ENCODE peak calls at places on chromosomes 12 and 14, in six cellular contexts. One of them, this sample, is unnamed.

GRCh38 chr14:52175982-52176502 is 91.5 kb upstream of the PTGDR start:
- DNase-seq in NCI-H2081: no peak
- DNase-seq in H1: no peak
- DNase-seq in BE2C: no peak
- DNase-seq in activated CD4-positive, CD25-positive, alpha-beta regulatory T cell treated with anti-CD3 and anti-CD28 coated beads, Interleukin-2, amount 50 U/mL, for 72 hours: no peak
- DNase-seq in GM06990: no peak
- DNase-seq in this sample: no peak

GRCh38 chr14:90087433-90087832 is 25.6 kb downstream of the KCNK13 start:
- DNase-seq in H1: no peak
- DNase-seq in NCI-H2081: no peak
- DNase-seq in BE2C: no peak
- DNase-seq in GM06990: no peak
- DNase-seq in activated CD4-positive, CD25-positive, alpha-beta regulatory T cell treated with anti-CD3 and anti-CD28 coated beads, Interleukin-2, amount 50 U/mL, for 72 hours: no peak
- DNase-seq in this sample: no peak

GRCh38 chr12:38350342-38351181 is 34.0 kb downstream of the ALG10B start:
- DNase-seq in H1: no peak
- DNase-seq in GM06990: peak
- DNase-seq in NCI-H2081: no peak
- DNase-seq in BE2C: no peak
- DNase-seq in activated CD4-positive, CD25-positive, alpha-beta regulatory T cell treated with anti-CD3 and anti-CD28 coated beads, Interleukin-2, amount 50 U/mL, for 72 hours: no peak
- DNase-seq in this sample: no peak

GRCh38 chr14:96180004-96180403 is 24.6 kb upstream of the BDKRB2 start:
- DNase-seq in GM06990: no peak
- DNase-seq in activated CD4-positive, CD25-positive, alpha-beta regulatory T cell treated with anti-CD3 and anti-CD28 coated beads, Interleukin-2, amount 50 U/mL, for 72 hours: no peak
- DNase-seq in H1: no peak
- DNase-seq in BE2C: no peak
- DNase-seq in NCI-H2081: no peak
- DNase-seq in this sample: no peak

GRCh38 chr12:113778432-113779128 is 187.5 kb downstream of the RBM19 start:
- DNase-seq in GM06990: no peak
- DNase-seq in activated CD4-positive, CD25-positive, alpha-beta regulatory T cell treated with anti-CD3 and anti-CD28 coated beads, Interleukin-2, amount 50 U/mL, for 72 hours: no peak
- DNase-seq in H1: no peak
- DNase-seq in NCI-H2081: no peak
- DNase-seq in BE2C: no peak
- DNase-seq in this sample: no peak

GRCh38 chr12:81863406-81863805 is 104.3 kb upstream of the PPFIA2 start:
- DNase-seq in NCI-H2081: no peak
- DNase-seq in activated CD4-positive, CD25-positive, alpha-beta regulatory T cell treated with anti-CD3 and anti-CD28 coated beads, Interleukin-2, amount 50 U/mL, for 72 hours: no peak
- DNase-seq in BE2C: no peak
- DNase-seq in H1: no peak
- DNase-seq in GM06990: no peak
- DNase-seq in this sample: no peak

GRCh38 chr12:122160761-122161160 is 13.3 kb downstream of the IL31 start:
- DNase-seq in GM06990: no peak
- DNase-seq in NCI-H2081: no peak
- DNase-seq in BE2C: no peak
- DNase-seq in H1: no peak
- DNase-seq in activated CD4-positive, CD25-positive, alpha-beta regulatory T cell treated with anti-CD3 and anti-CD28 coated beads, Interleukin-2, amount 50 U/mL, for 72 hours: no peak
- DNase-seq in this sample: no peak

GRCh38 chr14:89543420-89543790 is 126.4 kb upstream of the FOXN3 start:
- DNase-seq in GM06990: no peak
- DNase-seq in H1: no peak
- DNase-seq in activated CD4-positive, CD25-positive, alpha-beta regulatory T cell treated with anti-CD3 and anti-CD28 coated beads, Interleukin-2, amount 50 U/mL, for 72 hours: no peak
- DNase-seq in NCI-H2081: no peak
- DNase-seq in BE2C: no peak
- DNase-seq in this sample: no peak

GRCh38 chr12:82361461-82361915 is 3.2 kb downstream of the METTL25 start:
- DNase-seq in GM06990: no peak
- DNase-seq in H1: no peak
- DNase-seq in BE2C: no peak
- DNase-seq in activated CD4-positive, CD25-positive, alpha-beta regulatory T cell treated with anti-CD3 and anti-CD28 coated beads, Interleukin-2, amount 50 U/mL, for 72 hours: no peak
- DNase-seq in NCI-H2081: no peak
- DNase-seq in this sample: peak

GRCh38 chr14:44040561-44040960 is 466.5 kb downstream of the FSCB start:
- DNase-seq in H1: no peak
- DNase-seq in BE2C: no peak
- DNase-seq in NCI-H2081: no peak
- DNase-seq in activated CD4-positive, CD25-positive, alpha-beta regulatory T cell treated with anti-CD3 and anti-CD28 coated beads, Interleukin-2, amount 50 U/mL, for 72 hours: no peak
- DNase-seq in GM06990: no peak
- DNase-seq in this sample: no peak

GRCh38 chr12:93135286-93136239 is 206.5 kb upstream of the EEA1 start:
- DNase-seq in BE2C: no peak
- DNase-seq in NCI-H2081: peak
- DNase-seq in GM06990: peak
- DNase-seq in activated CD4-positive, CD25-positive, alpha-beta regulatory T cell treated with anti-CD3 and anti-CD28 coated beads, Interleukin-2, amount 50 U/mL, for 72 hours: no peak
- DNase-seq in H1: no peak
- DNase-seq in this sample: no peak

GRCh38 chr12:27984275-27984674 is 11.7 kb upstream of the PTHLH start:
- DNase-seq in activated CD4-positive, CD25-positive, alpha-beta regulatory T cell treated with anti-CD3 and anti-CD28 coated beads, Interleukin-2, amount 50 U/mL, for 72 hours: no peak
- DNase-seq in BE2C: no peak
- DNase-seq in GM06990: no peak
- DNase-seq in NCI-H2081: no peak
- DNase-seq in H1: no peak
- DNase-seq in this sample: no peak

GRCh38 chr12:57092529-57092862 is 3.6 kb downstream of the NAB2 start:
- DNase-seq in NCI-H2081: no peak
- DNase-seq in activated CD4-positive, CD25-positive, alpha-beta regulatory T cell treated with anti-CD3 and anti-CD28 coated beads, Interleukin-2, amount 50 U/mL, for 72 hours: peak
- DNase-seq in H1: no peak
- DNase-seq in GM06990: no peak
- DNase-seq in BE2C: no peak
- DNase-seq in this sample: no peak

GRCh38 chr12:131351319-131352028 is 359.4 kb upstream of the SFSWAP start:
- DNase-seq in H1: no peak
- DNase-seq in BE2C: peak
- DNase-seq in activated CD4-positive, CD25-positive, alpha-beta regulatory T cell treated with anti-CD3 and anti-CD28 coated beads, Interleukin-2, amount 50 U/mL, for 72 hours: peak
- DNase-seq in NCI-H2081: no peak
- DNase-seq in GM06990: no peak
- DNase-seq in this sample: no peak

GRCh38 chr14:34981743-34982420 is 910 bp upstream of the SRP54 start:
- DNase-seq in activated CD4-positive, CD25-positive, alpha-beta regulatory T cell treated with anti-CD3 and anti-CD28 coated beads, Interleukin-2, amount 50 U/mL, for 72 hours: peak
- DNase-seq in NCI-H2081: no peak
- DNase-seq in H1: no peak
- DNase-seq in GM06990: no peak
- DNase-seq in BE2C: peak
- DNase-seq in this sample: peak

GRCh38 chr12:130185455-130186100 is 23.3 kb downstream of the FZD10 start:
- DNase-seq in BE2C: no peak
- DNase-seq in activated CD4-positive, CD25-positive, alpha-beta regulatory T cell treated with anti-CD3 and anti-CD28 coated beads, Interleukin-2, amount 50 U/mL, for 72 hours: no peak
- DNase-seq in NCI-H2081: no peak
- DNase-seq in H1: no peak
- DNase-seq in GM06990: no peak
- DNase-seq in this sample: no peak

GRCh38 chr14:94936411-94936892 is 166.5 kb upstream of the GSC start:
- DNase-seq in GM06990: no peak
- DNase-seq in activated CD4-positive, CD25-positive, alpha-beta regulatory T cell treated with anti-CD3 and anti-CD28 coated beads, Interleukin-2, amount 50 U/mL, for 72 hours: no peak
- DNase-seq in BE2C: peak
- DNase-seq in H1: no peak
- DNase-seq in NCI-H2081: peak
- DNase-seq in this sample: no peak

GRCh38 chr12:122471324-122472226 is 29.2 kb downstream of the ZCCHC8 start:
- DNase-seq in GM06990: no peak
- DNase-seq in NCI-H2081: peak
- DNase-seq in H1: no peak
- DNase-seq in BE2C: no peak
- DNase-seq in activated CD4-positive, CD25-positive, alpha-beta regulatory T cell treated with anti-CD3 and anti-CD28 coated beads, Interleukin-2, amount 50 U/mL, for 72 hours: no peak
- DNase-seq in this sample: no peak

GRCh38 chr12:11771895-11772502 is 122.5 kb downstream of the ETV6 start:
- DNase-seq in activated CD4-positive, CD25-positive, alpha-beta regulatory T cell treated with anti-CD3 and anti-CD28 coated beads, Interleukin-2, amount 50 U/mL, for 72 hours: no peak
- DNase-seq in H1: no peak
- DNase-seq in BE2C: no peak
- DNase-seq in NCI-H2081: no peak
- DNase-seq in GM06990: no peak
- DNase-seq in this sample: no peak

GRCh38 chr14:99271951-99272668 is at the start of gene BCL11B:
- DNase-seq in BE2C: peak
- DNase-seq in NCI-H2081: peak
- DNase-seq in activated CD4-positive, CD25-positive, alpha-beta regulatory T cell treated with anti-CD3 and anti-CD28 coated beads, Interleukin-2, amount 50 U/mL, for 72 hours: peak
- DNase-seq in H1: no peak
- DNase-seq in GM06990: peak
- DNase-seq in this sample: peak

GRCh38 chr14:48723841-48724495 is 862.2 kb downstream of the RPS29 start:
- DNase-seq in NCI-H2081: no peak
- DNase-seq in BE2C: no peak
- DNase-seq in H1: no peak
- DNase-seq in GM06990: no peak
- DNase-seq in activated CD4-positive, CD25-positive, alpha-beta regulatory T cell treated with anti-CD3 and anti-CD28 coated beads, Interleukin-2, amount 50 U/mL, for 72 hours: no peak
- DNase-seq in this sample: no peak

GRCh38 chr14:76653875-76654572 is 107.2 kb upstream of the VASH1 start:
- DNase-seq in NCI-H2081: no peak
- DNase-seq in GM06990: no peak
- DNase-seq in activated CD4-positive, CD25-positive, alpha-beta regulatory T cell treated with anti-CD3 and anti-CD28 coated beads, Interleukin-2, amount 50 U/mL, for 72 hours: no peak
- DNase-seq in H1: no peak
- DNase-seq in BE2C: no peak
- DNase-seq in this sample: no peak

GRCh38 chr14:91228112-91229004 is 16.1 kb downstream of the GPR68 start:
- DNase-seq in BE2C: no peak
- DNase-seq in H1: no peak
- DNase-seq in GM06990: peak
- DNase-seq in activated CD4-positive, CD25-positive, alpha-beta regulatory T cell treated with anti-CD3 and anti-CD28 coated beads, Interleukin-2, amount 50 U/mL, for 72 hours: peak
- DNase-seq in NCI-H2081: no peak
- DNase-seq in this sample: peak

GRCh38 chr12:59578239-59578638 is 17.6 kb upstream of the SLC16A7 start:
- DNase-seq in NCI-H2081: no peak
- DNase-seq in activated CD4-positive, CD25-positive, alpha-beta regulatory T cell treated with anti-CD3 and anti-CD28 coated beads, Interleukin-2, amount 50 U/mL, for 72 hours: no peak
- DNase-seq in H1: no peak
- DNase-seq in BE2C: no peak
- DNase-seq in GM06990: no peak
- DNase-seq in this sample: no peak

GRCh38 chr14:100293497-100294212 is 12.6 kb downstream of the SLC25A29 start:
- DNase-seq in H1: no peak
- DNase-seq in GM06990: no peak
- DNase-seq in NCI-H2081: no peak
- DNase-seq in activated CD4-positive, CD25-positive, alpha-beta regulatory T cell treated with anti-CD3 and anti-CD28 coated beads, Interleukin-2, amount 50 U/mL, for 72 hours: no peak
- DNase-seq in BE2C: no peak
- DNase-seq in this sample: peak

GRCh38 chr12:67651380-67651695 is 2.8 kb downstream of the DYRK2 start:
- DNase-seq in H1: no peak
- DNase-seq in NCI-H2081: peak
- DNase-seq in activated CD4-positive, CD25-positive, alpha-beta regulatory T cell treated with anti-CD3 and anti-CD28 coated beads, Interleukin-2, amount 50 U/mL, for 72 hours: no peak
- DNase-seq in BE2C: no peak
- DNase-seq in GM06990: no peak
- DNase-seq in this sample: no peak

GRCh38 chr12:71782007-71782406 is 27.3 kb downstream of the RAB21 start:
- DNase-seq in BE2C: no peak
- DNase-seq in H1: no peak
- DNase-seq in NCI-H2081: no peak
- DNase-seq in activated CD4-positive, CD25-positive, alpha-beta regulatory T cell treated with anti-CD3 and anti-CD28 coated beads, Interleukin-2, amount 50 U/mL, for 72 hours: no peak
- DNase-seq in GM06990: peak
- DNase-seq in this sample: no peak

GRCh38 chr12:113812431-113813228 is 153.5 kb downstream of the RBM19 start:
- DNase-seq in BE2C: no peak
- DNase-seq in activated CD4-positive, CD25-positive, alpha-beta regulatory T cell treated with anti-CD3 and anti-CD28 coated beads, Interleukin-2, amount 50 U/mL, for 72 hours: no peak
- DNase-seq in GM06990: no peak
- DNase-seq in NCI-H2081: no peak
- DNase-seq in H1: no peak
- DNase-seq in this sample: no peak